ENCODE peak calls at places on chromosomes 7 and 10, in five cellular contexts. W is choroid plexus epithelial cell, R is renal cortical epithelial cell, K is WTC11, P is SK-N-SH. G is an unnamed sample.

GRCh38 chr10:24091294-24091693 is 117.6 kb upstream of the KIAA1217 start:
- DNase-seq in W (no peak), R (peak; percentile 30), K (no peak), P (no peak), G (no peak)

GRCh38 chr10:1377756-1378397 is 321.7 kb downstream of the WDR37 start:
- DNase-seq in W (no peak), R (no peak), K (no peak), P (peak; percentile 36), G (no peak)

GRCh38 chr7:101138149-101138870 is 11.4 kb downstream of the SERPINE1 start:
- DNase-seq in W (peak; percentile 98), R (peak; percentile 96), K (peak; percentile 62), P (peak; percentile 88), G (peak; percentile 56)

GRCh38 chr7:2199528-2199927 is 33.2 kb downstream of the MAD1L1 start:
- DNase-seq in W (no peak), R (no peak), K (no peak), P (peak; percentile 21), G (no peak)

GRCh38 chr10:100827819-100828743 is 82.7 kb downstream of the PAX2 start:
- DNase-seq in W (no peak), R (no peak), K (peak; percentile 68), P (peak; percentile 91), G (peak; percentile 63)

GRCh38 chr7:106829496-106829895 is 35.6 kb upstream of the PIK3CG start:
- DNase-seq in W (no peak), R (no peak), K (no peak), P (no peak), G (no peak)

GRCh38 chr10:90856964-90857634 is 740 bp downstream of the HTR7 start:
- DNase-seq in W (peak; percentile 6), R (no peak), K (peak; percentile 31), P (no peak), G (no peak)

GRCh38 chr7:99173787-99174186 is 29.9 kb upstream of the SMURF1 start:
- DNase-seq in W (no peak), R (peak; percentile 44), K (no peak), P (no peak), G (no peak)

GRCh38 chr7:14507617-14508016 is 394.9 kb downstream of the DGKB start:
- DNase-seq in W (peak; percentile 13), R (peak; percentile 96), K (no peak), P (no peak), G (no peak)

G was measured in GM12891.